ENCODE peak calls at places on chromosomes 16 and 17, in seven cellular contexts. K is HCT116, C is activated B cell treated with CpG ODN at 0.5 μM for 24 hours, R is cardiac fibroblast, P is AG09319, M is fibroblast of mammary gland, I is WTC11. T is an unnamed sample.

GRCh38 chr17:66123163-66123562 is 68.8 kb downstream of the CEP112 start:
- DNase-seq in C (no peak), K (peak; percentile 15), I (no peak), P (no peak), M (peak; percentile 38), R (peak; percentile 39), T (no peak)

GRCh38 chr16:27417047-27417671 is 15.2 kb downstream of the IL21R start:
- DNase-seq in P (no peak), R (no peak), M (no peak), I (no peak), K (no peak), C (no peak), T (no peak)

GRCh38 chr17:45705123-45706009 is 78.8 kb upstream of the CRHR1 start:
- DNase-seq in I (no peak), C (no peak), R (no peak), K (peak; percentile 91), P (no peak), M (peak; percentile 57), T (no peak)

GRCh38 chr17:8807070-8807550 is 7.9 kb upstream of the MFSD6L start:
- DNase-seq in I (no peak), K (no peak), C (peak; percentile 34), P (no peak), R (no peak), M (peak; percentile 6), T (no peak)

GRCh38 chr16:82631701-82632685 is 5.2 kb downstream of the CDH13 start:
- DNase-seq in P (no peak), M (peak; percentile 41), C (no peak), R (no peak), K (no peak), I (peak; percentile 23), T (no peak)

GRCh38 chr17:6254036-6254435 is 180.9 kb downstream of the AIPL1 start:
- DNase-seq in P (no peak), C (no peak), M (peak; percentile 2), K (no peak), R (no peak), I (no peak), T (no peak)

GRCh38 chr17:28503420-28503819 is 2.7 kb upstream of the FOXN1 start:
- DNase-seq in R (no peak), P (no peak), M (no peak), K (no peak), C (no peak), I (no peak), T (no peak)

GRCh38 chr16:13906426-13907089 is 13.4 kb upstream of the ERCC4 start:
- DNase-seq in K (no peak), M (peak; percentile 7), P (no peak), R (no peak), I (no peak), C (no peak), T (no peak)

GRCh38 chr16:57624806-57625500 is 3.5 kb upstream of the ADGRG1 start:
- DNase-seq in R (peak; percentile 27), P (no peak), K (no peak), I (no peak), C (no peak), M (no peak), T (no peak)

GRCh38 chr16:89408315-89408714 is 82.0 kb downstream of the ANKRD11 start:
- DNase-seq in C (no peak), I (no peak), P (no peak), R (no peak), K (no peak), M (no peak), T (no peak)

GRCh38 chr16:81266680-81267095 is 28.2 kb downstream of the BCO1 start:
- DNase-seq in K (no peak), I (no peak), R (no peak), C (no peak), M (no peak), P (no peak), T (no peak)

GRCh38 chr16:83994087-83994486 is 26.0 kb downstream of the NECAB2 start:
- DNase-seq in R (peak; percentile 90), I (no peak), M (peak; percentile 98), K (peak; percentile 31), C (no peak), P (peak; percentile 77), T (no peak)

GRCh38 chr16:83995756-83996155 is 27.7 kb downstream of the NECAB2 start:
- DNase-seq in K (peak; percentile 18), R (no peak), P (no peak), C (no peak), M (no peak), I (peak; percentile 77), T (no peak)

GRCh38 chr16:83996481-83997252 is 28.6 kb downstream of the NECAB2 start:
- DNase-seq in K (no peak), P (no peak), I (no peak), C (no peak), M (no peak), R (no peak), T (no peak)

GRCh38 chr16:83992624-83993023 is 24.6 kb downstream of the NECAB2 start:
- DNase-seq in I (no peak), K (no peak), R (peak; percentile 81), P (peak; percentile 11), C (no peak), M (peak; percentile 88), T (no peak)

DNA sequence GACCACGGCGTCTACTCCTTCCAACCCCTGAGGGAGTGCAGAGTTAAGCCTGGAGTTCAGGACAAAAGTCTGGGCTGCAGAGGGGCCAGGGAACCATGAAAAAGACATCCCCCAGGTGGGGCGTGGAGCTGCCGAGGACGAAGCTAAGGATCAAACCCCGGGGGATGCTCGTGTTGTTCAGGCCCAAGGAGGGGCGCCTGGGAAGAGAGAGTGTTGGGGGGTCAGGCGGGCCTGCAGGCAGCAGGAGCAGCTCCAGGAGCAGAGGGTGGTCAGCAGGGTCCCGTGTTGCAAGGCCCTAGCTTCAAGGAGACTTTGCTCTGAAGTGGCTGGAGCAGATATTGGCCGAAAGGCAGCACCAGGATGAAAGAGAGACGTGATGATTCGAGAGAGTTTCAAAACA is 26.7 kb downstream of the NECAB2 start:
- DNase-seq in R (peak; percentile 12), C (no peak), I (no peak), K (no peak), P (no peak), M (peak; percentile 23), T (no peak)
- TF ChIP-seq CTCF in R (no peak), C (no peak), I (no peak), K (no peak), P (no peak), M (no peak), T (no peak)

GRCh38 chr16:11869657-11870228 is 18.4 kb upstream of the RSL1D1 start:
- DNase-seq in C (no peak), P (no peak), K (no peak), I (no peak), M (no peak), R (no peak), T (no peak)

GRCh38 chr16:11875721-11876120 is 24.4 kb upstream of the RSL1D1 start:
- DNase-seq in R (no peak), C (no peak), I (no peak), K (no peak), P (no peak), M (no peak), T (no peak)

GRCh38 chr16:11876306-11876705 is 25.0 kb upstream of the RSL1D1 start:
- DNase-seq in P (no peak), I (no peak), C (no peak), M (no peak), K (no peak), R (no peak), T (no peak)

GRCh38 chr16:11868412-11868980 is 17.2 kb upstream of the RSL1D1 start:
- DNase-seq in M (no peak), I (no peak), K (no peak), R (no peak), P (no peak), C (no peak), T (no peak)

DNA sequence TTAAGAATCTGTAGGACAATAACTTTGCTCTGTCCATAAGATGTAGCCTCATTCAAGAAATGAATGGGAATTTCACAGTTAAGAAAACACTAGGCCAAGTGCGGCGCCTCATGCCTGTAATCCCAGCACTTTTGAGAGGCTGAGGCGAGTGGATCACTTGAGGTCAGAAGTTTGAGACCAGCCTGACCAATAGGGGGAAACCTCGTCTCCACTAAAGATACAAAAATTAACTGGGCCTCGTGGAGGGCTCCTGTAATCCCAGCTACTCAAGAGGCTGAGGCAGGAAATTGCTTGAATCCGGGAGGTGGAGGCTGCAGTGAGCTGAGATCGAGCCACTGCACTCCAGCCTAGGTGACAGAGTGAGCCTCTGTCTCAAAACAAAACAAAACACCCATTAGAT is 19.9 kb upstream of the RSL1D1 start:
- DNase-seq in C (no peak), M (peak; percentile 70), R (peak; percentile 51), P (no peak), I (peak; percentile 28), K (no peak), T (no peak)
- TF ChIP-seq CTCF in C (no peak), M (peak; percentile 17), R (peak; percentile 18), P (peak; percentile 10), I (no peak), K (peak; percentile 6), T (no peak)

GRCh38 chr16:22814330-22815105 is 556 bp downstream of the HS3ST2 start:
- DNase-seq in C (no peak), M (no peak), K (no peak), I (peak; percentile 66), P (no peak), R (no peak), T (no peak)

GRCh38 chr16:22813946-22814325 is at the start of gene HS3ST2:
- DNase-seq in P (no peak), K (no peak), M (peak; percentile 26), I (peak; percentile 65), C (no peak), R (peak; percentile 0), T (peak; percentile 42)

GRCh38 chr16:22815863-22816262 is 1.9 kb downstream of the HS3ST2 start:
- DNase-seq in M (no peak), R (no peak), K (no peak), C (no peak), I (no peak), P (no peak), T (no peak)

GRCh38 chr16:22816475-22816874 is 2.5 kb downstream of the HS3ST2 start:
- DNase-seq in C (no peak), I (no peak), R (no peak), P (no peak), M (peak; percentile 9), K (no peak), T (no peak)

DNA sequence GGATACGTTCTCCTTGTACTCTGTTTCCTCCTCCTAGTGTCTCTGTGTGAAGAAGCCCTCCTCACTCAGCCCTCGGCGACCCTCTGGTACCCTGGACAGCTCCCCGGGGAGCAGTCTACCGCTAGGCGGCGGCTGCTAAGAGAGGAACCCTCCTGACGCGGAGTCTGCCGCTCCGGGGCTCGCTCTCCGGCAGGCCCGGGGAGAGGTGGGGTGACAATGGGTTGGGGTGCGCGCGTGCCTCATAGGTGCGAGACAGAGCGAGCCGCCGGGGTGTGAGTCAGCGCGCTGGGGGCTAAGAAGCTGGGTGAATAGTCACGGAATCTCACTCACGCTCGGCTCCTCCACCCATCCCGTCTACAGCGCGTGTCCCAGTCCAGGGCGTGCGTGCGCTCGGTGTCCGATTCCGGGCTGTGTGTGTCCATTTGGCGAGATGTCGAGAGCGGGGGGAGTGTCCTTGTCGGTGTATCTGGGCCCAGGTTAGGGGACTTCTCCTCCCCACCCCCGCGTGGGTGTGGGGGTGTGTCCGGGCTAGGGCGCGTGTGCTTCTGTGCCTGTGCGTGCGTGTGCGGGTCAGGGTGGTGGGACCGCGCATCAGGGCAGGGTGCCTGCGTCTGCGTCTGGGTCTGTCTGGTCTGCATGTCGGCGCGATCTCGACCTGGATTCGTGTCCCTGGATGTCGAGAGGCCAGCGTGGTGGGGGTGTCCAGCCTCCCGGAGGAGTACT is 578 bp upstream of the HS3ST2 start:
- DNase-seq in C (no peak), K (no peak), R (peak; percentile 12), I (peak; percentile 92), M (peak; percentile 43), P (no peak), T (peak; percentile 88)
- TF ChIP-seq CTCF in C (no peak), K (no peak), R (peak; percentile 66), I (peak; percentile 68), M (peak; percentile 66), P (peak; percentile 66), T (peak; percentile 87)

GRCh38 chr17:36870618-36871002 is 66.7 kb upstream of the LHX1 start:
- DNase-seq in I (no peak), R (no peak), P (no peak), M (no peak), C (no peak), K (no peak), T (no peak)
- TF ChIP-seq CTCF in I (no peak), R (no peak), P (no peak), M (no peak), C (no peak), K (no peak), T (no peak)

T was measured in neural crest cell.